ENCODE peak calls at places on chromosomes 7 and 10, in four cellular contexts. One of them, this sample, is unnamed.

GRCh38 chr10:667096-667495 is 22.4 kb downstream of the DIP2C start:
- DNase-seq in activated T-cell treated with anti-CD3 and anti-CD28 coated beads, Interleukin-2, amount 50 U/mL, for 1 hour: no peak
- DNase-seq in activated T-helper 9 cell treated with anti-CD3 and anti-CD28 coated beads, Interleukin-2, amount 50 U/mL, for 16 hours: no peak
- DNase-seq in A172: no peak
- DNase-seq in this sample: no peak

GRCh38 chr10:129528376-129528978 is 61.4 kb downstream of the MGMT start:
- DNase-seq in activated T-cell treated with anti-CD3 and anti-CD28 coated beads, Interleukin-2, amount 50 U/mL, for 1 hour: no peak
- DNase-seq in activated T-helper 9 cell treated with anti-CD3 and anti-CD28 coated beads, Interleukin-2, amount 50 U/mL, for 16 hours: no peak
- DNase-seq in A172: no peak
- DNase-seq in this sample: no peak

GRCh38 chr10:89369142-89370105 is 8.4 kb upstream of the IFIT1B start:
- DNase-seq in activated T-cell treated with anti-CD3 and anti-CD28 coated beads, Interleukin-2, amount 50 U/mL, for 1 hour: no peak
- DNase-seq in activated T-helper 9 cell treated with anti-CD3 and anti-CD28 coated beads, Interleukin-2, amount 50 U/mL, for 16 hours: no peak
- DNase-seq in A172: peak
- DNase-seq in this sample: peak

GRCh38 chr10:101536800-101537199 is 51.3 kb downstream of the POLL start:
- DNase-seq in activated T-cell treated with anti-CD3 and anti-CD28 coated beads, Interleukin-2, amount 50 U/mL, for 1 hour: no peak
- DNase-seq in activated T-helper 9 cell treated with anti-CD3 and anti-CD28 coated beads, Interleukin-2, amount 50 U/mL, for 16 hours: no peak
- DNase-seq in A172: no peak
- DNase-seq in this sample: no peak

GRCh38 chr10:101146392-101147251 is 15.5 kb downstream of the TLX1 start:
- DNase-seq in activated T-cell treated with anti-CD3 and anti-CD28 coated beads, Interleukin-2, amount 50 U/mL, for 1 hour: no peak
- DNase-seq in activated T-helper 9 cell treated with anti-CD3 and anti-CD28 coated beads, Interleukin-2, amount 50 U/mL, for 16 hours: no peak
- DNase-seq in A172: no peak
- DNase-seq in this sample: peak

GRCh38 chr7:38628630-38629385 is 2.4 kb downstream of the AMPH start:
- DNase-seq in activated T-cell treated with anti-CD3 and anti-CD28 coated beads, Interleukin-2, amount 50 U/mL, for 1 hour: no peak
- DNase-seq in activated T-helper 9 cell treated with anti-CD3 and anti-CD28 coated beads, Interleukin-2, amount 50 U/mL, for 16 hours: no peak
- DNase-seq in A172: peak
- DNase-seq in this sample: peak

GRCh38 chr7:96316949-96317348 is 4.9 kb downstream of the SLC25A13 start:
- DNase-seq in activated T-cell treated with anti-CD3 and anti-CD28 coated beads, Interleukin-2, amount 50 U/mL, for 1 hour: no peak
- DNase-seq in activated T-helper 9 cell treated with anti-CD3 and anti-CD28 coated beads, Interleukin-2, amount 50 U/mL, for 16 hours: no peak
- DNase-seq in A172: no peak
- DNase-seq in this sample: no peak

GRCh38 chr10:47243791-47244190 is 56.2 kb upstream of the GDF10 start:
- DNase-seq in activated T-cell treated with anti-CD3 and anti-CD28 coated beads, Interleukin-2, amount 50 U/mL, for 1 hour: no peak
- DNase-seq in activated T-helper 9 cell treated with anti-CD3 and anti-CD28 coated beads, Interleukin-2, amount 50 U/mL, for 16 hours: no peak
- DNase-seq in A172: no peak
- DNase-seq in this sample: no peak

This sample was measured in retina.